ENCODE peak calls at places on chromosomes 5 and 9, in eight cellular contexts. T is lower lobe of right lung; Y is hepatocyte; R is naive thymus-derived CD4-positive, alpha-beta T cell; N is CD4-positive, alpha-beta T cell; W is pancreas; M is CD8-positive, alpha-beta T cell; U is prostate gland. K is an unnamed sample.

GRCh38 chr5:157312492-157312891 is 46.6 kb downstream of the CYFIP2 start:
- DNase-seq in T (no peak), Y (peak), R (peak), N (peak), W (no peak), M (peak), U (peak), K (no peak)

GRCh38 chr9:117783828-117784227 is 79.6 kb downstream of the TLR4 start:
- DNase-seq in T (peak), Y (no peak), R (no peak), N (no peak), W (no peak), M (peak), U (no peak), K (no peak)

GRCh38 chr9:99637640-99638039 is 184.0 kb upstream of the NR4A3 start:
- DNase-seq in T (no peak), Y (no peak), R (no peak), N (no peak), W (no peak), M (no peak), U (no peak), K (no peak)

GRCh38 chr5:33969572-33970452 is 14.7 kb downstream of the SLC45A2 start:
- DNase-seq in T (no peak), Y (peak), R (no peak), N (no peak), W (peak), M (no peak), U (no peak), K (no peak)

GRCh38 chr5:150073677-150074076 is 12.7 kb downstream of the CSF1R start:
- DNase-seq in T (no peak), Y (no peak), R (no peak), N (no peak), W (no peak), M (no peak), U (no peak), K (no peak)

GRCh38 chr9:36584626-36585460 is 12.1 kb downstream of the MELK start:
- DNase-seq in T (no peak), Y (no peak), R (no peak), N (no peak), W (no peak), M (no peak), U (no peak), K (no peak)

GRCh38 chr5:33806736-33807442 is 84.9 kb downstream of the ADAMTS12 start:
- DNase-seq in T (no peak), Y (peak), R (no peak), N (no peak), W (no peak), M (no peak), U (no peak), K (no peak)

GRCh38 chr9:70004310-70004709 is 39.3 kb upstream of the MAMDC2 start:
- DNase-seq in T (no peak), Y (no peak), R (no peak), N (no peak), W (no peak), M (no peak), U (no peak), K (no peak)

GRCh38 chr5:74477082-74477453 is 163.5 kb downstream of the ENC1 start:
- DNase-seq in T (no peak), Y (no peak), R (no peak), N (no peak), W (no peak), M (no peak), U (no peak), K (no peak)

GRCh38 chr5:55154893-55155292 is 5.1 kb upstream of the GPX8 start:
- DNase-seq in T (no peak), Y (no peak), R (no peak), N (no peak), W (no peak), M (no peak), U (no peak), K (no peak)

GRCh38 chr5:73387630-73388370 is 60.8 kb downstream of the FOXD1 start:
- DNase-seq in T (no peak), Y (no peak), R (peak), N (peak), W (no peak), M (peak), U (no peak), K (no peak)

GRCh38 chr9:70921126-70921525 is 200.3 kb downstream of the TRPM3 start:
- DNase-seq in T (no peak), Y (no peak), R (no peak), N (no peak), W (no peak), M (no peak), U (no peak), K (no peak)

GRCh38 chr9:7799934-7800285 is 332 bp upstream of the DMAC1 start:
- DNase-seq in T (no peak), Y (no peak), R (no peak), N (no peak), W (no peak), M (no peak), U (no peak), K (no peak)

GRCh38 chr9:128033609-128034008 is 33.5 kb downstream of the NAIF1 start:
- DNase-seq in T (no peak), Y (no peak), R (no peak), N (no peak), W (no peak), M (peak), U (no peak), K (no peak)

GRCh38 chr9:136546697-136547481 is 1.0 kb upstream of the NOTCH1 start:
- DNase-seq in T (peak), Y (peak), R (peak), N (no peak), W (peak), M (peak), U (peak), K (no peak)

GRCh38 chr9:108053555-108054061 is 564.0 kb upstream of the KLF4 start:
- DNase-seq in T (peak), Y (peak), R (no peak), N (no peak), W (peak), M (no peak), U (peak), K (no peak)

GRCh38 chr9:29830815-29831214 is 2257.5 kb upstream of the C9orf72 start:
- DNase-seq in T (no peak), Y (peak), R (no peak), N (no peak), W (no peak), M (no peak), U (no peak), K (no peak)

GRCh38 chr5:126544087-126544740 is 50.8 kb downstream of the ALDH7A1 start:
- DNase-seq in T (no peak), Y (peak), R (no peak), N (no peak), W (no peak), M (peak), U (no peak), K (no peak)

GRCh38 chr5:16687898-16688297 is 71.1 kb upstream of the RETREG1 start:
- DNase-seq in T (no peak), Y (no peak), R (no peak), N (no peak), W (no peak), M (no peak), U (no peak), K (no peak)
- H3K27ac ChIP-seq in T (no peak), Y (no peak), R (no peak), N (no peak), W (no peak), M (no peak), U (no peak), K (no peak)

GRCh38 chr9:37943329-37944265 is 39.7 kb upstream of the SLC25A51 start:
- DNase-seq in T (peak), Y (no peak), R (no peak), N (no peak), W (no peak), M (no peak), U (peak), K (no peak)
- H3K27ac ChIP-seq in T (peak), Y (peak), R (no peak), N (no peak), W (no peak), M (no peak), U (no peak), K (peak)

DNA sequence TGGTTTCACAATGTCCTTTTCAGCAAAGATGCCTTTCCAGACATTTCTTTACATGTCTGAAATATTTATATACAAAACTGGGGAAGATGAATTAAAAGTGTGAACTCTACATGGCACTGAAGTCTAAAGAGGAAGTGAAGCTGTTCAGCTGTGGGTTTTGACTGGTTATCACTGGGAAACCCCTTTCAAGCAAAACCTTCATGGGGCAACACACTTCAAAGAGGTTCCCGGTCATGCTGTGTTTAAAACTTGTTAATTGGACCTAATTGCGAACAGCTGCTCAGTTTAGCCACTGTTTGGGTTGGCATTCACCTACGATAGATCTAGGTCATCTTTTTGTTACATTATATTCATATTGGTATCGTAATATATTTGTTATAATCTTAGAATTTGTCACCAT is 20.0 kb upstream of the GDNF start:
- DNase-seq in T (no peak), Y (no peak), R (no peak), N (no peak), W (no peak), M (no peak), U (no peak), K (no peak)
- H3K27ac ChIP-seq in T (no peak), Y (no peak), R (no peak), N (no peak), W (no peak), M (no peak), U (no peak), K (no peak)

GRCh38 chr9:4413856-4414255 is 76.4 kb upstream of the SLC1A1 start:
- DNase-seq in T (no peak), Y (no peak), R (no peak), N (no peak), W (no peak), M (no peak), U (no peak), K (no peak)
- H3K27ac ChIP-seq in T (no peak), Y (no peak), R (no peak), N (no peak), W (no peak), M (no peak), U (no peak), K (no peak)

GRCh38 chr9:124520206-124520596 is 13.0 kb upstream of the NR5A1 start:
- DNase-seq in T (no peak), Y (no peak), R (no peak), N (no peak), W (no peak), M (no peak), U (no peak), K (no peak)
- H3K27ac ChIP-seq in T (no peak), Y (peak), R (no peak), N (no peak), W (no peak), M (no peak), U (no peak), K (no peak)

GRCh38 chr5:53777864-53778618 is 217.6 kb downstream of the NDUFS4 start:
- DNase-seq in T (no peak), Y (no peak), R (no peak), N (no peak), W (no peak), M (no peak), U (peak), K (no peak)
- H3K27ac ChIP-seq in T (no peak), Y (no peak), R (no peak), N (no peak), W (no peak), M (no peak), U (no peak), K (no peak)

K was measured in RWPE2.